ENCODE peak calls at places on chromosomes 16 and 17, in six cellular contexts. Y is uterus, L is heart left ventricle, E is K562, W is transverse colon, H is H54. X is an unnamed sample.

GRCh38 chr16:85401370-85401916 is 211.7 kb upstream of the GSE1 start:
- DNase-seq in W (no peak), E (no peak), Y (peak), H (no peak), L (no peak), X (no peak)

GRCh38 chr16:78738557-78738956 is 639.1 kb downstream of the WWOX start:
- DNase-seq in Y (no peak), W (no peak), L (no peak), H (no peak), E (no peak), X (no peak)

GRCh38 chr17:78374631-78375274 is 3.7 kb upstream of the PGS1 start:
- DNase-seq in Y (no peak), W (no peak), E (no peak), H (no peak), L (peak), X (no peak)

GRCh38 chr17:36675250-36675649 is 73.9 kb downstream of the MRM1 start:
- DNase-seq in Y (no peak), W (peak), L (no peak), H (no peak), E (no peak), X (no peak)

GRCh38 chr17:38415250-38416194 is 12.7 kb upstream of the ARHGAP23 start:
- DNase-seq in E (no peak), L (no peak), Y (no peak), W (peak), H (peak), X (no peak)

GRCh38 chr17:67983289-67983688 is 13.0 kb downstream of the C17orf58 start:
- DNase-seq in L (no peak), H (no peak), Y (no peak), W (no peak), E (no peak), X (no peak)

GRCh38 chr17:6591599-6592158 is 35.3 kb upstream of the PITPNM3 start:
- DNase-seq in E (no peak), L (no peak), H (peak), W (no peak), Y (no peak), X (peak)

GRCh38 chr17:37710344-37710886 is 34.4 kb downstream of the HNF1B start:
- DNase-seq in L (peak), Y (no peak), E (peak), H (no peak), W (peak), X (no peak)

GRCh38 chr17:32609085-32609484 is 122.3 kb downstream of the CDK5R1 start:
- DNase-seq in E (no peak), W (peak), H (no peak), L (peak), Y (no peak), X (peak)

GRCh38 chr16:8905168-8905762 is 23.1 kb downstream of the LITAFD start:
- DNase-seq in L (no peak), H (no peak), Y (no peak), W (no peak), E (no peak), X (no peak)

GRCh38 chr17:66843606-66844005 is 8.7 kb downstream of the CACNG5 start:
- DNase-seq in H (no peak), E (no peak), L (no peak), W (no peak), Y (no peak), X (no peak)

GRCh38 chr17:41345992-41346391 is 4.6 kb downstream of the KRT33A start:
- DNase-seq in W (no peak), L (no peak), H (no peak), E (no peak), Y (no peak), X (no peak)

GRCh38 chr17:32604966-32605365 is 118.2 kb downstream of the CDK5R1 start:
- DNase-seq in H (no peak), L (no peak), Y (no peak), E (no peak), W (no peak), X (no peak)

GRCh38 chr17:54372071-54372720 is 528.5 kb upstream of the TOM1L1 start:
- DNase-seq in L (no peak), E (no peak), H (no peak), W (no peak), Y (no peak), X (no peak)

GRCh38 chr17:55825213-55825612 is 74.4 kb downstream of the PCTP start:
- DNase-seq in H (no peak), E (no peak), W (no peak), L (no peak), Y (no peak), X (no peak)

GRCh38 chr16:64545769-64546168 is 576.1 kb downstream of the CDH11 start:
- DNase-seq in H (no peak), L (no peak), E (no peak), W (no peak), Y (no peak), X (no peak)

GRCh38 chr16:23320695-23321094 is 18.6 kb downstream of the SCNN1B start:
- DNase-seq in Y (no peak), E (no peak), L (no peak), H (no peak), W (peak), X (no peak)

GRCh38 chr16:66020061-66020460 is 346.4 kb upstream of the CDH5 start:
- DNase-seq in W (no peak), L (no peak), E (no peak), H (no peak), Y (no peak), X (no peak)

GRCh38 chr16:68883685-68884084 is 40.4 kb downstream of the TANGO6 start:
- DNase-seq in E (no peak), W (no peak), Y (no peak), L (no peak), H (no peak), X (no peak)

GRCh38 chr16:59090501-59090900 is 356.4 kb upstream of the GOT2 start:
- DNase-seq in H (no peak), W (no peak), E (no peak), L (no peak), Y (no peak), X (no peak)

GRCh38 chr17:69320908-69321238 is 6.1 kb downstream of the ABCA5 start:
- DNase-seq in Y (no peak), H (no peak), W (no peak), E (no peak), L (no peak), X (no peak)

GRCh38 chr16:22300427-22301071 is 3.3 kb downstream of the POLR3E start:
- DNase-seq in W (peak), Y (no peak), L (peak), H (peak), E (peak), X (peak)

DNA sequence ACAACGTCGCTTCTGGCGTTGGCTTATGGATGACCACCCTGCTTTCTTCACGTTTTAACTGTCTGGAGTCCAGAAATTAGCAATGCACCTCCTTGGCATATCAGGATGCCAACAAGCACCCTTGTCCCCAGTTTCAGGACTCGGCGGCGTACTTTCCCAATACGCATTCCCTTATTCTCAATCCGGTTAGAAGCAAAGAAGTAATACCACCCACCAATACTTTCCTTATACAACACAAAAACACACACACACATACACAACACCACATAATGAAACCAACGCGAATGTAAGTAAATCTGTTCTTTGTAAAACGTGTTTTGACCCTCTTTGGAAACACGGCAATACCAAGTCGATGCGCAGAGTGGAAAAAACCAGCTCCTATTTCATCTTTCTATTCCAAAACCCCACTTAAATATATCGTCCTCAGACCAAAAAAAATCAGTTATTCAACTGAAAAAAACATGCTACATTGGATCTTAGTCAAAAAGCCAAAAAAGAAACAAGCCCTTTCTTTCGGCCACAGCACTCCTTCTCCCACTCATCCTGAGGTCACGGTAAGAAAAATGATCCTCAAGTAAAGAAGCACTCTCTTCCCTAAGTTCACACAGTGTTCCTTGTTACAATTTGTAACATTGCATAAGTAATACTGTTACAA is 31.1 kb upstream of the ARL4D start:
- DNase-seq in W (no peak), E (no peak), L (no peak), H (peak), Y (no peak), X (peak)
- TF ChIP-seq POLR2A in W (no peak), E (peak), L (no peak), H (peak), Y (no peak), X (no peak)

DNA sequence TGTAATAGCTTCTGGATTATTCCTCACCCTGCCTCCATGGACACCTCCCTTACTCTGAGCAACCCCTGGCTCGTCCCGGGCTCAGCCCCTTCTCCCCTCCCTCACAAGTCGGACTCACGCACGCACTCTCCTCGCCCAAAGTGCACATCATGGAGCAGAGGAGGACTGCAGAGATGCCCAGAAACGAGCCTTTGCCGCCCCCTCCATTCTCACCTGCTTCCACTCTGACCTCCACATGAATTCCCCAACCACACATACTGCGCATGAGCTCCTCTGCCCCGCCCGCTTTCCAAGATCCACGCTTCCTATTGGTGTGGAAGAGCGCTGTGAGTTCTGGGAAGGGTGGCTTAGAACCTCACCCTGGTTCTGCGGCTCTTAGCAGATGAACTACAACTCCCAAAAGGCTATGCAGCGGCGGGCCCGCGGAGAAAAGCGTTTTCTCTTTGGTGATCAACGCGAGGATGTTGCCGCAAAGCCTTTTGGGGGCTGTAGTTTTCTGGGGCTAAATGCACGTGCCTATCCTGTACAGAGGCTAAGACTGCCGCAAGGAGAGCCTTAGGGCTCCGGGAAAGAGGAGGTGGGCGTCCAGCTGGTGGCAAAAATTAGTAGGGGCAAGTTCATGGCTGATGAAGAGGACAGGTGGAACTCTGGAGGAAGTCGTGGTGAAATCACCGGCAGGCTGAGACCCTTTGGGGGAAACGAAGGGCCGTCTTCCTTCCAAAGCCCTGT is at the start of gene PHB1:
- DNase-seq in H (peak), E (peak), Y (peak), W (peak), L (peak), X (peak)
- TF ChIP-seq POLR2A in H (peak), E (peak), Y (no peak), W (peak), L (no peak), X (no peak)

DNA sequence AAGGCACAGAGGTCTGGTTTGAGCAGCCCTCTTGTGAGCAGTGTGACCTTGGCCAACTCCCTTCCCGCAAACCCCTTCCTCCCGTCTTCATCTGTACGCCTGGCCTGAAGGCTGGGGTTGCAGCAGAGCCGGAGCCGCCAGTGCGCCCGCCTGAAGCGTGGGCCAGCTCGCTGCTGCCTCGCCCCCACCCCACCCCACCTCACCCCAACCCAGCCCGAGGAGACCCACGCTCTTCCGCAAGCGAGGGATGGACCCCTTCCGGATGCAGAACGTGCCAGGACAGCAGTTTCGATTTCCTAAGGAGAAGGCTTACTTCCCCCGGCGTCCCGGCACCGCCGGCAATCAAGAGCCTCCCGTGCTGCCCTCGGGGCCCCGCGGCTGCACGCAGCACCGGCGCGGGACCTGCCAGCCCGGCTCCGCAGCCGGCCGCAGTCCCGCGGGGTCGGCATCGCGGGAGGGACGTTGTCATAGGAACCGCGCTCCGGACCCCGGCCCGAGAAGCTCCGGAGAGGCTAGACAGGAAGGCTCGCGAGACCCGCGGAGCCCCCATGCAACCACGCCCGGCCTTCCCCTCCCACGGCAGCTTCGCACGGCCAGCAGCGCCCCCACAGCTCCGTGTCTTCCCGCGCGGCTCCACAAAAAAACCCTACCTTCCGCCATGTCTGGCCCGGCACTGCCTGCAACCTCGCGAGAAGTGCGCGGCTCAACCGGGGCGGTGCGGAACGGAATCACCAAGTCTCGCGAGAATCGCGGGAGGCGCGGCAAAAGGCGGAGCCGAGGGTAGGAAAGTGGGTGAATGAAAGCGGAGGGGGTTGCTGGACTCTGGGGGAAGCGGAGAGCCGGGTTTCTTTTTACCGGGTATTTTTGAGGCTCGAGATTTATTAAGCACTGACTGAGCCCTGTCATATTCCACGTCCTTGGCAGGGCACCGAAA is at the start of gene ANKFY1:
- DNase-seq in H (peak), W (peak), E (peak), L (peak), Y (peak), X (peak)
- TF ChIP-seq POLR2A in H (peak), W (peak), E (peak), L (no peak), Y (peak), X (peak)

GRCh38 chr16:56637814-56638750 is at the start of gene MT1A:
- DNase-seq in E (peak), H (no peak), W (peak), L (peak), Y (peak), X (peak)
- TF ChIP-seq POLR2A in E (no peak), H (no peak), W (peak), L (no peak), Y (peak), X (peak)

DNA sequence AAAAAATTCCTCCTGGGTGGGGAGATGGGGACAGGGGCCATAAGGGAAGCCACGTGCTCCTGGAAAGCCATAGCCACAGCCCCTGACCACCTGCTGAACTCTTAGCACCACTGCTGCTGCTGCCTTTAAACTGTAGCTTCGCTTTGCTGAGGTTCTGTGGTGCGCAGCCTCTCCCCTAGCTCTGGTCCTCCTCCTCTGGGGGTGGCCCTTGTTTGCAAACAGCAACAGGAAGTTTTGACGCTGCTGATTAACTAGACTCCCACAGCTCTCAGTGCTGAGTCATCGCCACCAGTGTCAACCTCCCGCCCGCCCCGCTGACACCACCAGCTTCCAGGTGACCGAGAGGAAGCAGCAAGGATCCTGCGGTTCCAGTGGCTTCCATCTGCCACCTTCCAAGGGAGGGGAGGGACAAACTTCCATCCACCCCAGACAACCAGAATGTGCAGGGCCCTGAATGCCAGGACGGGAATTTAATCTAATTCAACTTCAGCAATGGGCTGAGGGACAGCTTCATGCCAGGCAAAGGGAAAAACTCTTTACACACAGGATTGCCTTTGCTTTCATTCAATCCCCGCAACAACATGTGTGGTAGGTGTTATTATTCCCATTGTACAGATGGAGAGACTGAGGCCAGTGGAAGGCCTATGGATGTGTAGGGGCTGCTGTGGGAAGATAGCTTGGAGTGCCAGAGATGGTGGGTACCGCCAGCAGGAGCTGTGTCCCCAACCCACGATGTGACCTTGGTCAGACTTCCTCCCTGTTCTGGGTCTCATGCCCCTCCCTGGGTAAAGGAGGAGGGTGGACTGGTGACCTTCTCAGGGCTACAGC is 8.1 kb upstream of the KIFC3 start:
- DNase-seq in Y (peak), H (peak), W (peak), L (peak), E (peak), X (peak)
- TF ChIP-seq POLR2A in Y (peak), H (no peak), W (no peak), L (no peak), E (peak), X (no peak)

GRCh38 chr16:25135239-25135878 is 23.8 kb downstream of the LCMT1 start:
- DNase-seq in W (peak), L (no peak), H (peak), E (no peak), Y (no peak), X (no peak)
- TF ChIP-seq POLR2A in W (no peak), L (no peak), H (no peak), E (no peak), Y (no peak), X (no peak)

X was measured in adrenal gland.